ENCODE peak calls at places on chromosomes 5 and 9, in eight cellular contexts. T is HT1080, Z is RKO, Q is stomach, M is neuronal stem cell, D is NCI-H446, W is Calu3, L is lung microvascular endothelial cell. F is an unnamed sample.

GRCh38 chr5:10684303-10685086 is 76.5 kb downstream of the DAP start:
- DNase-seq in T (no peak), Z (no peak), Q (no peak), M (no peak), D (no peak), W (no peak), L (no peak), F (no peak)

GRCh38 chr5:57598756-57599155 is 116.1 kb upstream of the ACTBL2 start:
- DNase-seq in T (peak), Z (peak), Q (no peak), M (no peak), D (no peak), W (peak), L (peak), F (no peak)

GRCh38 chr5:142184939-142185526 is 76.5 kb downstream of the NDFIP1 start:
- DNase-seq in T (no peak), Z (peak), Q (no peak), M (no peak), D (no peak), W (no peak), L (no peak), F (no peak)

GRCh38 chr9:113545068-113545467 is 81.5 kb downstream of the RGS3 start:
- DNase-seq in T (no peak), Z (no peak), Q (no peak), M (no peak), D (no peak), W (no peak), L (no peak), F (no peak)

GRCh38 chr5:110899566-110900412 is 161.0 kb downstream of the SLC25A46 start:
- DNase-seq in T (peak), Z (no peak), Q (no peak), M (no peak), D (no peak), W (no peak), L (peak), F (no peak)

GRCh38 chr5:16464664-16465543 is 696 bp downstream of the ZNF622 start:
- DNase-seq in T (no peak), Z (no peak), Q (no peak), M (no peak), D (no peak), W (no peak), L (peak), F (no peak)

GRCh38 chr5:145110826-145111225 is 724.3 kb downstream of the PRELID2 start:
- DNase-seq in T (no peak), Z (no peak), Q (no peak), M (no peak), D (no peak), W (no peak), L (no peak), F (no peak)

GRCh38 chr5:15737882-15738677 is 238.1 kb downstream of the FBXL7 start:
- DNase-seq in T (no peak), Z (no peak), Q (no peak), M (no peak), D (no peak), W (no peak), L (no peak), F (no peak)

GRCh38 chr5:53170748-53171349 is 61.3 kb upstream of the MOCS2 start:
- DNase-seq in T (peak), Z (peak), Q (no peak), M (peak), D (no peak), W (peak), L (peak), F (peak)

GRCh38 chr9:137465000-137465769 is 6.1 kb upstream of the NSMF start:
- DNase-seq in T (no peak), Z (no peak), Q (no peak), M (no peak), D (no peak), W (no peak), L (no peak), F (no peak)

GRCh38 chr5:137206030-137206715 is 293.0 kb downstream of the SPOCK1 start:
- DNase-seq in T (no peak), Z (no peak), Q (peak), M (no peak), D (no peak), W (no peak), L (no peak), F (no peak)

GRCh38 chr5:10536511-10536910 is 27.4 kb upstream of the ANKRD33B start:
- DNase-seq in T (no peak), Z (no peak), Q (no peak), M (no peak), D (no peak), W (no peak), L (no peak), F (no peak)

GRCh38 chr5:160289356-160289651 is 23.1 kb downstream of the CCNJL start:
- DNase-seq in T (no peak), Z (no peak), Q (no peak), M (no peak), D (no peak), W (no peak), L (no peak), F (no peak)

GRCh38 chr9:130287736-130288135 is 22.2 kb downstream of the HMCN2 start:
- DNase-seq in T (no peak), Z (no peak), Q (no peak), M (no peak), D (no peak), W (no peak), L (no peak), F (no peak)

GRCh38 chr9:37466037-37466709 is 923 bp upstream of the ZBTB5 start:
- DNase-seq in T (peak), Z (peak), Q (peak), M (peak), D (peak), W (no peak), L (peak), F (peak)

GRCh38 chr9:15889555-15889954 is 336.7 kb downstream of the CCDC171 start:
- DNase-seq in T (no peak), Z (no peak), Q (no peak), M (no peak), D (no peak), W (no peak), L (no peak), F (no peak)

GRCh38 chr5:138900281-138900965 is 25.3 kb upstream of the LRRTM2 start:
- DNase-seq in T (peak), Z (peak), Q (no peak), M (no peak), D (no peak), W (no peak), L (peak), F (no peak)

F was measured in retina.